ENCODE peak calls at places on chromosome 19, in seven cellular contexts. A, L, C, E, P, Q and K are unnamed samples.

GRCh38 chr19:38839816-38840582 is 8.4 kb upstream of the ECH1 start:
- DNase-seq in L (no peak), P (no peak), C (no peak), E (no peak), Q (no peak), A (no peak), K (no peak)

GRCh38 chr19:13459351-13459750 is 46.9 kb downstream of the CACNA1A start:
- DNase-seq in E (peak; percentile 21), L (no peak), P (peak; percentile 14), A (no peak), Q (no peak), C (no peak), K (no peak)

GRCh38 chr19:55437410-55437809 is 5.7 kb downstream of the SHISA7 start:
- DNase-seq in A (no peak), L (peak; percentile 39), E (peak; percentile 65), P (no peak), Q (peak; percentile 20), C (peak; percentile 45), K (no peak)

GRCh38 chr19:46015961-46016425 is 6.9 kb downstream of the PGLYRP1 start:
- DNase-seq in L (no peak), P (peak; percentile 36), Q (no peak), E (no peak), C (peak; percentile 48), A (no peak), K (peak; percentile 65)

GRCh38 chr19:6286676-6287075 is 6.9 kb upstream of the MLLT1 start:
- DNase-seq in L (no peak), C (no peak), E (no peak), A (no peak), P (no peak), Q (no peak), K (no peak)

GRCh38 chr19:1910169-1910568 is 5.0 kb downstream of the ADAT3 start:
- DNase-seq in E (no peak), C (no peak), A (no peak), Q (no peak), L (peak; percentile 73), P (no peak), K (no peak)

GRCh38 chr19:38687837-38688378 is 40.5 kb downstream of the ACTN4 start:
- DNase-seq in L (no peak), C (no peak), E (no peak), Q (no peak), P (no peak), A (no peak), K (no peak)

GRCh38 chr19:15288146-15288963 is 44.0 kb downstream of the BRD4 start:
- DNase-seq in C (no peak), Q (no peak), E (peak; percentile 47), L (peak; percentile 70), P (peak; percentile 56), A (no peak), K (no peak)

GRCh38 chr19:38693380-38694223 is 46.2 kb downstream of the ACTN4 start:
- DNase-seq in P (no peak), A (no peak), L (peak; percentile 75), Q (peak; percentile 54), E (peak; percentile 47), C (peak; percentile 15), K (peak; percentile 70)

GRCh38 chr19:39341122-39341719 is 1.0 kb upstream of the SAMD4B start:
- DNase-seq in P (peak; percentile 55), A (no peak), Q (peak; percentile 21), L (peak; percentile 30), C (peak; percentile 27), E (peak; percentile 36), K (peak; percentile 51)

GRCh38 chr19:6736169-6736916 is 1.0 kb downstream of the GPR108 start:
- DNase-seq in E (peak; percentile 65), C (peak; percentile 74), Q (peak; percentile 79), A (peak; percentile 52), L (peak; percentile 86), P (peak; percentile 59), K (peak; percentile 88)

GRCh38 chr19:32708457-32708856 is 11.1 kb upstream of the TDRD12 start:
- DNase-seq in L (no peak), A (no peak), Q (no peak), C (peak; percentile 19), E (no peak), P (no peak), K (no peak)

GRCh38 chr19:55242517-55242916 is 14.0 kb upstream of the TMEM86B start:
- DNase-seq in L (no peak), P (no peak), A (no peak), C (no peak), Q (no peak), E (no peak), K (no peak)

GRCh38 chr19:16425993-16426392 is 45.8 kb downstream of the EPS15L1 start:
- DNase-seq in L (no peak), A (no peak), P (no peak), Q (no peak), E (no peak), C (no peak), K (no peak)

GRCh38 chr19:42250666-42251531 is 4.0 kb downstream of the ERF start:
- DNase-seq in L (peak; percentile 56), E (no peak), Q (no peak), A (no peak), P (no peak), C (peak; percentile 45), K (no peak)

GRCh38 chr19:2740314-2740656 is 468 bp upstream of the SLC39A3 start:
- DNase-seq in A (no peak), E (no peak), L (no peak), P (no peak), C (no peak), Q (no peak), K (no peak)

GRCh38 chr19:48962029-48962848 is 2.9 kb upstream of the FTL start:
- DNase-seq in A (no peak), E (no peak), C (peak; percentile 80), P (no peak), Q (peak; percentile 61), L (no peak), K (peak; percentile 84)

GRCh38 chr19:3375221-3376088 is 9.1 kb downstream of the NFIC start:
- DNase-seq in C (no peak), Q (no peak), E (no peak), L (peak; percentile 37), P (no peak), A (no peak), K (no peak)

GRCh38 chr19:2015611-2015950 is at the start of gene BTBD2:
- DNase-seq in P (peak; percentile 73), L (peak; percentile 86), Q (peak; percentile 9), E (no peak), C (peak; percentile 74), A (peak; percentile 10), K (no peak)

GRCh38 chr19:49999371-50000010 is 25.7 kb downstream of the VRK3 start:
- DNase-seq in A (no peak), E (no peak), C (no peak), Q (no peak), P (no peak), L (no peak), K (no peak)

GRCh38 chr19:6767357-6768235 is at the start of gene SH2D3A:
- DNase-seq in A (no peak), Q (peak; percentile 78), C (peak; percentile 93), E (peak; percentile 29), L (no peak), P (peak; percentile 86), K (peak; percentile 95)

GRCh38 chr19:2118438-2118837 is 21.7 kb downstream of the IZUMO4 start:
- DNase-seq in P (no peak), C (no peak), E (no peak), L (no peak), Q (no peak), A (no peak), K (no peak)

GRCh38 chr19:2611483-2612464 is 90.7 kb downstream of the GNG7 start:
- DNase-seq in E (no peak), P (no peak), A (no peak), Q (no peak), L (no peak), C (no peak), K (no peak)

GRCh38 chr19:54558339-54558738 is 15.3 kb upstream of the LILRA2 start:
- DNase-seq in E (no peak), Q (peak; percentile 1), C (no peak), L (no peak), A (no peak), P (no peak), K (no peak)